ENCODE peak calls at places on chromosomes 11 and 22, in nine cellular contexts. One of them, this sample, is unnamed. For H3K36me3, the result is how much of the 10 kb centered on the place peaks cover.

GRCh38 chr11:94638902-94639373 is 71.8 kb downstream of the PIWIL4 start:
- DNase-seq in psoas muscle: no peak
- DNase-seq in kidney: no peak
- DNase-seq in neural progenitor cell: no peak
- DNase-seq in hepatocyte: peak
- DNase-seq in upper lobe of left lung: no peak
- DNase-seq in prostate gland: peak
- DNase-seq in cardiac muscle cell: peak
- DNase-seq in IMR-90: peak
- DNase-seq in this sample: no peak

GRCh38 chr11:48063424-48063978 is 83.1 kb downstream of the PTPRJ start:
- DNase-seq in prostate gland: no peak
- DNase-seq in hepatocyte: peak
- DNase-seq in kidney: no peak
- DNase-seq in psoas muscle: peak
- DNase-seq in IMR-90: peak
- DNase-seq in neural progenitor cell: no peak
- DNase-seq in cardiac muscle cell: peak
- DNase-seq in upper lobe of left lung: no peak
- DNase-seq in this sample: no peak

GRCh38 chr22:30513462-30513861 is 8.0 kb upstream of the SEC14L4 start:
- DNase-seq in kidney: peak
- DNase-seq in upper lobe of left lung: no peak
- DNase-seq in psoas muscle: no peak
- DNase-seq in cardiac muscle cell: no peak
- DNase-seq in hepatocyte: no peak
- DNase-seq in prostate gland: no peak
- DNase-seq in IMR-90: no peak
- DNase-seq in neural progenitor cell: no peak
- DNase-seq in this sample: no peak

GRCh38 chr11:117563556-117563955 is 233.5 kb downstream of the DSCAML1 start:
- DNase-seq in neural progenitor cell: no peak
- DNase-seq in kidney: no peak
- DNase-seq in cardiac muscle cell: no peak
- DNase-seq in IMR-90: no peak
- DNase-seq in psoas muscle: no peak
- DNase-seq in hepatocyte: no peak
- DNase-seq in upper lobe of left lung: no peak
- DNase-seq in prostate gland: no peak
- DNase-seq in this sample: peak

GRCh38 chr22:44143117-44143495 is 37.6 kb upstream of the PARVG start:
- DNase-seq in prostate gland: no peak
- DNase-seq in neural progenitor cell: no peak
- DNase-seq in cardiac muscle cell: no peak
- DNase-seq in IMR-90: peak
- DNase-seq in kidney: no peak
- DNase-seq in psoas muscle: no peak
- DNase-seq in hepatocyte: no peak
- DNase-seq in upper lobe of left lung: no peak
- DNase-seq in this sample: no peak

GRCh38 chr11:46247090-46247489 is 30.4 kb upstream of the CREB3L1 start:
- DNase-seq in prostate gland: no peak
- DNase-seq in psoas muscle: peak
- DNase-seq in kidney: no peak
- DNase-seq in cardiac muscle cell: peak
- DNase-seq in neural progenitor cell: no peak
- DNase-seq in IMR-90: no peak
- DNase-seq in hepatocyte: no peak
- DNase-seq in upper lobe of left lung: peak
- DNase-seq in this sample: no peak

GRCh38 chr22:32745251-32745995 is 56.1 kb upstream of the TIMP3 start:
- DNase-seq in cardiac muscle cell: peak
- DNase-seq in upper lobe of left lung: no peak
- DNase-seq in psoas muscle: peak
- DNase-seq in prostate gland: peak
- DNase-seq in kidney: no peak
- DNase-seq in IMR-90: peak
- DNase-seq in neural progenitor cell: peak
- DNase-seq in hepatocyte: peak
- DNase-seq in this sample: no peak

GRCh38 chr11:106594751-106595351 is 423.4 kb downstream of the GUCY1A2 start:
- DNase-seq in neural progenitor cell: no peak
- DNase-seq in IMR-90: peak
- DNase-seq in psoas muscle: no peak
- DNase-seq in kidney: no peak
- DNase-seq in prostate gland: no peak
- DNase-seq in upper lobe of left lung: no peak
- DNase-seq in hepatocyte: no peak
- DNase-seq in cardiac muscle cell: no peak
- DNase-seq in this sample: no peak

GRCh38 chr11:124627546-124627945 is 4.9 kb downstream of the TBRG1 start:
- DNase-seq in prostate gland: no peak
- DNase-seq in psoas muscle: no peak
- DNase-seq in kidney: no peak
- DNase-seq in IMR-90: no peak
- DNase-seq in neural progenitor cell: no peak
- DNase-seq in upper lobe of left lung: no peak
- DNase-seq in cardiac muscle cell: peak
- DNase-seq in hepatocyte: no peak
- DNase-seq in this sample: no peak

GRCh38 chr11:124629961-124630360 is 7.3 kb downstream of the TBRG1 start:
- DNase-seq in kidney: no peak
- DNase-seq in cardiac muscle cell: no peak
- DNase-seq in psoas muscle: no peak
- DNase-seq in hepatocyte: no peak
- DNase-seq in neural progenitor cell: no peak
- DNase-seq in upper lobe of left lung: no peak
- DNase-seq in IMR-90: no peak
- DNase-seq in prostate gland: no peak
- DNase-seq in this sample: no peak

GRCh38 chr11:124623861-124624525 is 1.3 kb downstream of the TBRG1 start:
- DNase-seq in cardiac muscle cell: peak
- DNase-seq in psoas muscle: no peak
- DNase-seq in IMR-90: peak
- DNase-seq in neural progenitor cell: no peak
- DNase-seq in hepatocyte: no peak
- DNase-seq in prostate gland: no peak
- DNase-seq in kidney: no peak
- DNase-seq in upper lobe of left lung: no peak
- DNase-seq in this sample: no peak

GRCh38 chr11:124622531-124623451 is at the start of gene TBRG1:
- DNase-seq in prostate gland: peak
- DNase-seq in IMR-90: peak
- DNase-seq in psoas muscle: peak
- DNase-seq in kidney: peak
- DNase-seq in hepatocyte: peak
- DNase-seq in cardiac muscle cell: peak
- DNase-seq in neural progenitor cell: peak
- DNase-seq in upper lobe of left lung: peak
- DNase-seq in this sample: peak

GRCh38 chr11:124625504-124626168 is 3.0 kb downstream of the TBRG1 start:
- DNase-seq in neural progenitor cell: no peak
- DNase-seq in kidney: no peak
- DNase-seq in prostate gland: no peak
- DNase-seq in upper lobe of left lung: no peak
- DNase-seq in IMR-90: no peak
- DNase-seq in psoas muscle: no peak
- DNase-seq in cardiac muscle cell: no peak
- DNase-seq in hepatocyte: no peak
- DNase-seq in this sample: no peak
- H3K36me3 ChIP-seq in neural progenitor cell: under half
- H3K36me3 ChIP-seq in kidney: under half
- H3K36me3 ChIP-seq in prostate gland: under half
- H3K36me3 ChIP-seq in upper lobe of left lung: under half
- H3K36me3 ChIP-seq in IMR-90: under half
- H3K36me3 ChIP-seq in psoas muscle: half or more
- H3K36me3 ChIP-seq in cardiac muscle cell: under half
- H3K36me3 ChIP-seq in hepatocyte: under half
- H3K36me3 ChIP-seq in this sample: under half

DNA sequence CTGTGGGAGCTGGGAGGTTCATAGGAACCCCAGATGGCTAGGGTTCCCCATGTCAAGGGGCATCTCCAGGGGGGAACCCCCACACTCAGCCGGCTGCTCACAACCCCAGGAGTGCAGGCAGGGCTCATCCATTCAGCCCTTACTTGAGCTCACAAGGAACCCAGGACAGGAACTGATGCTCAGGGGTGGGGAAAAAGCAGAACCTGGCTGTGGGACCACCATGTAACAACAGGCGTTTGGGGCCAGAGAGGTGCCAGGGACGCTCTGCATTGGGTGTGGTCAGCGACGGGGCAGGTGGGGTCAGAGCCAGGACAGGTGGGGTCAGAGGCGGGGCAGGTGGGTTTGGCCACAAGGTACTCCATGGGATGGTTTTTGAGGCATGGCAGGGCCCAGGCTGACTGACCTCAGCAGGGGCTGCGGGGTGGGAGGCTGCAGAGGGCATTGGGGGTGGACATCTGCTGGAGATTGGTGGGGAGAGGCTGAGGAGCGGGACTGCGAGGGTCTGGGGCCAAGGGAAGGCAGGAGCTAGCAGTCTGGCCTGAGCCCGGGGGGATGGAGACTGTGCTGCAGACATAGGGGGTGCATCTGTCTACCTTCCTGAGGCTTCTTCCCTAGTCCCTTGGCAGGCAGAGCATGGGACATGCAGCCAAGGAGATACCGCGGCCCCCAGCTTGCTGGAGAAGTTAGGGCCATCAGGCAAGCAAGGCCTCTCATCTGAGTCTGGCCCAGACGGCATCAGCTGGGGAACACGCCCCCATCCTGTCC is 34.0 kb upstream of the CARS1 start:
- DNase-seq in IMR-90: no peak
- DNase-seq in cardiac muscle cell: no peak
- DNase-seq in kidney: peak
- DNase-seq in neural progenitor cell: no peak
- DNase-seq in psoas muscle: no peak
- DNase-seq in hepatocyte: no peak
- DNase-seq in prostate gland: no peak
- DNase-seq in upper lobe of left lung: no peak
- DNase-seq in this sample: no peak
- H3K4me3 ChIP-seq in IMR-90: no peak
- H3K4me3 ChIP-seq in cardiac muscle cell: no peak
- H3K4me3 ChIP-seq in kidney: no peak
- H3K4me3 ChIP-seq in neural progenitor cell: no peak
- H3K4me3 ChIP-seq in psoas muscle: no peak
- H3K4me3 ChIP-seq in hepatocyte: no peak
- H3K4me3 ChIP-seq in prostate gland: no peak
- H3K4me3 ChIP-seq in upper lobe of left lung: no peak
- H3K4me3 ChIP-seq in this sample: no peak

DNA sequence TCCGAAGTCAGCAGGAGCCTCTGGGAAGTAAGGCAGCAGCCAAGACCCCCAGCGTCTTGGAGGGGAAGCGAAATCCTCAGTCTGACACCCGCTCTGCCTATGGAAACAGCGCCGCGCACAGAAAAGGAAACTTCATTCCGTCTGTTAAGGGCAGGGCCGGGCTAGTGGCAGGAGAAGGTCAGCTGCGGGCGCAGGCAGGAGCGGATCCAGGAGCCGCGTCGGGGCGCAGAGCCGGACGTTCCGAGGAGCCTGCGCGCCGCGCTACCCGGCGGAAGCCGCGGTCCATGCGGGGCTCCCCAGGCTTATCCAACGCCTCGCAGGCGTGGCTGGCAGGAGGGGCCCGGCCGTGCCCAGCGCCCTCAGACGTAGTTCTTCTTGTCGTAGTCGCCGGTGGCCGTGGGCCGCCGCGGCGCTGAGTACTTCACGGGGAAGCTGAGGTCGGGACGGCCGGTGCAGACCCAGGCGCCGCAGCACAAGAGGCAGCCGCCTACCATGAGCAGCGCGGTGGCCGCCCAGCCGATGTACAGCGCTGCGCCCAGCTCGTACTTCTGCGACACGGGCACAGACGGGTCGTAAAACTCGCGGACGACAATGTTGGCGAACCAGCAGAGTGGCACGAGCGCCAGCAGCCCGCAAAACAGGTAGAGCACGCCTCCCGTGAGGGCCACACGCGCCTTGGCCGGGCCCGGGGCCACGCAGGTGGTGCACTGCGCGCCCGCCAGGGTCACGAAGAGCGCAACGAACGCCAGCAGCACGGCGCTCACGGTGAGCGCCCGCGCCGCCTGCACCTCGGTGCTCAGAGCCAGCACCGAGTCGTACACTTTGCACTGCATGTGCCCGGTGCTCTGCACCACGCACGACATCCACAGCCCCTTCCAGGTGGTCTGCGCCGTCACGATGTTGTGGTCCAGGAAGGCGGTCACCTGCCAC is 705 bp downstream of the CLDN5 start:
- DNase-seq in neural progenitor cell: peak
- DNase-seq in prostate gland: no peak
- DNase-seq in IMR-90: peak
- DNase-seq in psoas muscle: no peak
- DNase-seq in cardiac muscle cell: peak
- DNase-seq in kidney: no peak
- DNase-seq in hepatocyte: no peak
- DNase-seq in upper lobe of left lung: peak
- DNase-seq in this sample: no peak
- TF ChIP-seq CTCF in neural progenitor cell: peak
- TF ChIP-seq CTCF in prostate gland: no peak
- TF ChIP-seq CTCF in IMR-90: no peak
- TF ChIP-seq CTCF in psoas muscle: no peak
- TF ChIP-seq CTCF in cardiac muscle cell: no peak
- TF ChIP-seq CTCF in kidney: no peak
- TF ChIP-seq CTCF in hepatocyte: no peak
- TF ChIP-seq CTCF in upper lobe of left lung: peak
- TF ChIP-seq CTCF in this sample: no peak

GRCh38 chr22:19866665-19867009 is 12.0 kb upstream of the GNB1L start:
- DNase-seq in prostate gland: no peak
- DNase-seq in IMR-90: no peak
- DNase-seq in neural progenitor cell: no peak
- DNase-seq in cardiac muscle cell: no peak
- DNase-seq in hepatocyte: no peak
- DNase-seq in psoas muscle: no peak
- DNase-seq in upper lobe of left lung: no peak
- DNase-seq in kidney: no peak
- DNase-seq in this sample: no peak

GRCh38 chr22:19862616-19863246 is 8.1 kb upstream of the GNB1L start:
- DNase-seq in psoas muscle: no peak
- DNase-seq in cardiac muscle cell: no peak
- DNase-seq in prostate gland: no peak
- DNase-seq in kidney: peak
- DNase-seq in upper lobe of left lung: no peak
- DNase-seq in hepatocyte: no peak
- DNase-seq in IMR-90: no peak
- DNase-seq in neural progenitor cell: no peak
- DNase-seq in this sample: no peak

GRCh38 chr22:19865141-19865829 is 10.6 kb upstream of the GNB1L start:
- DNase-seq in prostate gland: no peak
- DNase-seq in psoas muscle: no peak
- DNase-seq in IMR-90: no peak
- DNase-seq in cardiac muscle cell: peak
- DNase-seq in kidney: peak
- DNase-seq in neural progenitor cell: no peak
- DNase-seq in upper lobe of left lung: no peak
- DNase-seq in hepatocyte: no peak
- DNase-seq in this sample: no peak

GRCh38 chr22:19864538-19865106 is 9.9 kb upstream of the GNB1L start:
- DNase-seq in psoas muscle: no peak
- DNase-seq in prostate gland: no peak
- DNase-seq in upper lobe of left lung: no peak
- DNase-seq in hepatocyte: no peak
- DNase-seq in kidney: no peak
- DNase-seq in neural progenitor cell: no peak
- DNase-seq in IMR-90: peak
- DNase-seq in cardiac muscle cell: peak
- DNase-seq in this sample: no peak

DNA sequence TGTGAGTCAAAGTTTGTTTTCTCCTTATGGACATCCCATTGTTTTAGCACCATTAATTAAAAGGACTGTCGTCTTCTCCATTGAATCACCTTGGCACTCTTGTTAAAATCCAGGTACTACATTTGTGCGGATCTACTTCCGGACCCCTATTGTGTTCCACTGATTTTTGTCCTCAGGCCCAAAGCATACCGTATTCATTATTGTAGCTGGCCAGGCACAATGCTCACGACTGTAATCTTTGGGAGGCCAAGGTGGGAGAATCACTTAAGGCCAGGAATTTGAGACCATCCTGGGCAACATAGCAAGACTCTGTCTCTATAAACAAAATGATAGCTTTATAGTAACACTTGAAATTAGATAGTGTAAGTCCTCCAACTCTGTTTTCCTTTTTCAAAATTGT is 8.9 kb upstream of the GNB1L start:
- DNase-seq in cardiac muscle cell: no peak
- DNase-seq in IMR-90: no peak
- DNase-seq in upper lobe of left lung: no peak
- DNase-seq in prostate gland: no peak
- DNase-seq in hepatocyte: no peak
- DNase-seq in kidney: no peak
- DNase-seq in neural progenitor cell: no peak
- DNase-seq in psoas muscle: no peak
- DNase-seq in this sample: no peak
- H3K36me3 ChIP-seq in cardiac muscle cell: under half
- H3K36me3 ChIP-seq in IMR-90: under half
- H3K36me3 ChIP-seq in upper lobe of left lung: under half
- H3K36me3 ChIP-seq in prostate gland: under half
- H3K36me3 ChIP-seq in hepatocyte: under half
- H3K36me3 ChIP-seq in kidney: under half
- H3K36me3 ChIP-seq in neural progenitor cell: under half
- H3K36me3 ChIP-seq in psoas muscle: under half
- H3K36me3 ChIP-seq in this sample: under half